ENCODE peak calls at places on chromosomes 5 and 9, in six cellular contexts. One of them, this sample, is unnamed.

GRCh38 chr9:135353935-135354334 is 125.6 kb upstream of the PPP1R26 start:
- DNase-seq in HepG2: no peak
- DNase-seq in GM12891: no peak
- DNase-seq in GM12878: no peak
- DNase-seq in K562: no peak
- DNase-seq in H1: no peak
- DNase-seq in this sample: no peak

GRCh38 chr5:113264061-113264460 is 170.7 kb downstream of the TSSK1B start:
- DNase-seq in HepG2: no peak
- DNase-seq in GM12891: no peak
- DNase-seq in GM12878: no peak
- DNase-seq in K562: no peak
- DNase-seq in H1: no peak
- DNase-seq in this sample: no peak

GRCh38 chr5:78127875-78128274 is 166.6 kb downstream of the AP3B1 start:
- DNase-seq in HepG2: no peak
- DNase-seq in GM12891: no peak
- DNase-seq in GM12878: no peak
- DNase-seq in K562: peak; percentile 5
- DNase-seq in H1: no peak
- DNase-seq in this sample: no peak

GRCh38 chr5:57538341-57538955 is 55.8 kb upstream of the ACTBL2 start:
- DNase-seq in HepG2: no peak
- DNase-seq in GM12891: no peak
- DNase-seq in GM12878: no peak
- DNase-seq in K562: no peak
- DNase-seq in H1: no peak
- DNase-seq in this sample: no peak

GRCh38 chr5:5164158-5164557 is 24.0 kb downstream of the ADAMTS16 start:
- DNase-seq in HepG2: no peak
- DNase-seq in GM12891: no peak
- DNase-seq in GM12878: no peak
- DNase-seq in K562: no peak
- DNase-seq in H1: no peak
- DNase-seq in this sample: no peak

GRCh38 chr5:58452566-58453258 is 7.2 kb downstream of the PLK2 start:
- DNase-seq in HepG2: no peak
- DNase-seq in GM12891: no peak
- DNase-seq in GM12878: no peak
- DNase-seq in K562: no peak
- DNase-seq in H1: no peak
- DNase-seq in this sample: no peak

GRCh38 chr9:71446081-71446480 is 322.2 kb downstream of the CEMIP2 start:
- DNase-seq in HepG2: no peak
- DNase-seq in GM12891: no peak
- DNase-seq in GM12878: no peak
- DNase-seq in K562: no peak
- DNase-seq in H1: no peak
- DNase-seq in this sample: no peak

GRCh38 chr5:132437604-132438275 is 52.8 kb downstream of the IRF1 start:
- DNase-seq in HepG2: no peak
- DNase-seq in GM12891: peak; percentile 48
- DNase-seq in GM12878: no peak
- DNase-seq in K562: peak; percentile 90
- DNase-seq in H1: no peak
- DNase-seq in this sample: peak; percentile 62

GRCh38 chr5:73299017-73299630 is 126.1 kb downstream of the TMEM174 start:
- DNase-seq in HepG2: no peak
- DNase-seq in GM12891: no peak
- DNase-seq in GM12878: no peak
- DNase-seq in K562: no peak
- DNase-seq in H1: no peak
- DNase-seq in this sample: peak; percentile 39

GRCh38 chr9:4667681-4668080 is 1.4 kb upstream of the SPATA6L start:
- DNase-seq in HepG2: no peak
- DNase-seq in GM12891: no peak
- DNase-seq in GM12878: no peak
- DNase-seq in K562: no peak
- DNase-seq in H1: no peak
- DNase-seq in this sample: no peak

GRCh38 chr5:11181940-11182339 is 420.9 kb upstream of the DAP start:
- DNase-seq in HepG2: no peak
- DNase-seq in GM12891: no peak
- DNase-seq in GM12878: no peak
- DNase-seq in K562: no peak
- DNase-seq in H1: no peak
- DNase-seq in this sample: no peak

GRCh38 chr9:121686930-121687541 is 35.6 kb downstream of the DAB2IP start:
- DNase-seq in HepG2: peak; percentile 63
- DNase-seq in GM12891: peak; percentile 77
- DNase-seq in GM12878: peak; percentile 8
- DNase-seq in K562: peak; percentile 71
- DNase-seq in H1: no peak
- DNase-seq in this sample: peak; percentile 70

GRCh38 chr9:19231126-19232035 is 888 bp downstream of the DENND4C start:
- DNase-seq in HepG2: no peak
- DNase-seq in GM12891: peak; percentile 20
- DNase-seq in GM12878: no peak
- DNase-seq in K562: peak; percentile 33
- DNase-seq in H1: no peak
- DNase-seq in this sample: peak; percentile 16

DNA sequence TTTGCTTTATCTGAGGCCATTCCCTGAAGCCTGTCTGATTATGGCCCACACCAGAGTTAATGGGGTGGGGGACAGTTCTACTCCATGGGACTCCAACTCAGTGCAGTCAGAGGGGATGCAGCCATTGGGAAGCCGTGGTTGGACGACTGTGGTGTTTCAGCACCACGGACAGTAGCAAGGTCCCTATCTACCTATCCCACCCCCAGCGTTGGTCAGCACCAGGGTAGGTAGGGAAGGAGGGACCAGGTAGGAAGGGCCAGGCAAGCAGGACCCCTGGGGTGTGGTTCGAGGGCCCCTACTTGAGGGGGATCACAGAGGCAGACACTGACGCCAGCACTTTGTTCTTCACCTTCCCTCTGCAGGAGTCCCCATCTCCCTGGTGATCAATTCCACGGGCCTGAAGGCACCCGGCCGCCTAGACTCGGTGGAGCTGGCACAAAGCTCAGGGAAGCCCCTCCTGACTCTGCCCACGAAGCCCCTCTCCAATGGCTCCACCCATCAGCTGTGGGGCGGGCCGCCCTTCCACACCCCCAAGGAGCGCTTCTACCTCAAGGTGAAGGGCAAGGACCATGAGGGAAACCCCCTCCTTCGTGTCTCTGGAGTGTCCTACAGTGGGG is 33.2 kb downstream of the HMCN2 start:
- DNase-seq in HepG2: peak; percentile 6
- DNase-seq in GM12891: no peak
- DNase-seq in GM12878: no peak
- DNase-seq in K562: peak; percentile 46
- DNase-seq in H1: no peak
- DNase-seq in this sample: no peak
- TF ChIP-seq TAF1 in HepG2: no peak
- TF ChIP-seq TAF1 in GM12891: no peak
- TF ChIP-seq TAF1 in GM12878: no peak
- TF ChIP-seq TAF1 in K562: no peak
- TF ChIP-seq TAF1 in H1: no peak
- TF ChIP-seq TAF1 in this sample: no peak

GRCh38 chr5:61916621-61917620 is 389.1 kb upstream of the KIF2A start:
- DNase-seq in HepG2: no peak
- DNase-seq in GM12891: no peak
- DNase-seq in GM12878: no peak
- DNase-seq in K562: peak; percentile 12
- DNase-seq in H1: no peak
- DNase-seq in this sample: no peak
- TF ChIP-seq POLR2AphosphoS5 in HepG2: no peak
- TF ChIP-seq POLR2AphosphoS5 in GM12891: no peak
- TF ChIP-seq POLR2AphosphoS5 in GM12878: no peak
- TF ChIP-seq POLR2AphosphoS5 in K562: no peak
- TF ChIP-seq POLR2AphosphoS5 in H1: no peak
- TF ChIP-seq POLR2AphosphoS5 in this sample: no peak

GRCh38 chr5:179858586-179859427 is at the start of gene MRNIP:
- DNase-seq in HepG2: peak; percentile 90
- DNase-seq in GM12891: peak; percentile 94
- DNase-seq in GM12878: peak; percentile 79
- DNase-seq in K562: peak; percentile 98
- DNase-seq in H1: peak; percentile 74
- DNase-seq in this sample: peak; percentile 92
- TF ChIP-seq POLR2A in HepG2: peak; percentile 80
- TF ChIP-seq POLR2A in GM12891: no peak
- TF ChIP-seq POLR2A in GM12878: peak; percentile 83
- TF ChIP-seq POLR2A in K562: peak; percentile 86
- TF ChIP-seq POLR2A in H1: no peak
- TF ChIP-seq POLR2A in this sample: peak; percentile 75

GRCh38 chr9:128142061-128142460 is 7.2 kb upstream of the LCN2 start:
- DNase-seq in HepG2: no peak
- DNase-seq in GM12891: no peak
- DNase-seq in GM12878: no peak
- DNase-seq in K562: no peak
- DNase-seq in H1: no peak
- DNase-seq in this sample: no peak

GRCh38 chr9:128143409-128144238 is 5.6 kb upstream of the LCN2 start:
- DNase-seq in HepG2: no peak
- DNase-seq in GM12891: no peak
- DNase-seq in GM12878: no peak
- DNase-seq in K562: no peak
- DNase-seq in H1: no peak
- DNase-seq in this sample: no peak

GRCh38 chr9:128139621-128140020 is 9.6 kb upstream of the LCN2 start:
- DNase-seq in HepG2: no peak
- DNase-seq in GM12891: no peak
- DNase-seq in GM12878: no peak
- DNase-seq in K562: no peak
- DNase-seq in H1: no peak
- DNase-seq in this sample: no peak

GRCh38 chr9:128142596-128142995 is 6.7 kb upstream of the LCN2 start:
- DNase-seq in HepG2: no peak
- DNase-seq in GM12891: no peak
- DNase-seq in GM12878: no peak
- DNase-seq in K562: no peak
- DNase-seq in H1: no peak
- DNase-seq in this sample: peak; percentile 12

GRCh38 chr9:128141604-128142003 is 7.6 kb upstream of the LCN2 start:
- DNase-seq in HepG2: no peak
- DNase-seq in GM12891: no peak
- DNase-seq in GM12878: no peak
- DNase-seq in K562: no peak
- DNase-seq in H1: no peak
- DNase-seq in this sample: peak; percentile 5
- TF ChIP-seq TAF1 in HepG2: no peak
- TF ChIP-seq TAF1 in GM12891: no peak
- TF ChIP-seq TAF1 in GM12878: no peak
- TF ChIP-seq TAF1 in K562: no peak
- TF ChIP-seq TAF1 in H1: no peak
- TF ChIP-seq TAF1 in this sample: no peak

GRCh38 chr9:100489836-100490235 is 16.9 kb downstream of the TMEFF1 start:
- DNase-seq in HepG2: no peak
- DNase-seq in GM12891: no peak
- DNase-seq in GM12878: no peak
- DNase-seq in K562: no peak
- DNase-seq in H1: no peak
- DNase-seq in this sample: no peak
- TF ChIP-seq POLR2AphosphoS5 in HepG2: no peak
- TF ChIP-seq POLR2AphosphoS5 in GM12891: no peak
- TF ChIP-seq POLR2AphosphoS5 in GM12878: no peak
- TF ChIP-seq POLR2AphosphoS5 in K562: no peak
- TF ChIP-seq POLR2AphosphoS5 in H1: no peak
- TF ChIP-seq POLR2AphosphoS5 in this sample: no peak

GRCh38 chr5:40829748-40830305 is 5.2 kb downstream of the RPL37 start:
- DNase-seq in HepG2: no peak
- DNase-seq in GM12891: no peak
- DNase-seq in GM12878: no peak
- DNase-seq in K562: no peak
- DNase-seq in H1: no peak
- DNase-seq in this sample: no peak
- TF ChIP-seq POLR2A in HepG2: no peak
- TF ChIP-seq POLR2A in GM12891: no peak
- TF ChIP-seq POLR2A in GM12878: no peak
- TF ChIP-seq POLR2A in K562: no peak
- TF ChIP-seq POLR2A in H1: peak; percentile 17
- TF ChIP-seq POLR2A in this sample: no peak

GRCh38 chr5:119321569-119322311 is 34.1 kb upstream of the TNFAIP8 start:
- DNase-seq in HepG2: no peak
- DNase-seq in GM12891: no peak
- DNase-seq in GM12878: no peak
- DNase-seq in K562: peak; percentile 91
- DNase-seq in H1: no peak
- DNase-seq in this sample: no peak
- TF ChIP-seq TAF1 in HepG2: no peak
- TF ChIP-seq TAF1 in GM12891: no peak
- TF ChIP-seq TAF1 in GM12878: no peak
- TF ChIP-seq TAF1 in K562: peak; percentile 52
- TF ChIP-seq TAF1 in H1: no peak
- TF ChIP-seq TAF1 in this sample: no peak

DNA sequence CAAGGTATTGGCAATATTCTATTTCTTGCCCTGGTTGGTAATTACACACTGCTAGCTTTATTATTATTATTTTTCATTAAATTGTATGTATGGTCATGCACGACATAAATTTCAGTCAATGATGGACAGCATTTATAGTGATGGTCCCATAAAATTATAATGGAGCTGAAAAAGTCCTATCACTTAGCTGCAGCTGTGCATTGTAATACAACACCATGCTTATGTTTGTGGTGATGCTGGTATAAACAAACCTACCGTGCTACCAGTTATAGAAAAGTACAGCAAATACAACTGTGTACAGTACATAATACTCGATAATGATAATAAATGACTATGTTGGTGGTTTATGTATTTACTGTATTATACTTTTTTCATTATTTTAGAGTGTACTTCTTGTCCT is 65.5 kb downstream of the NR3C1 start:
- DNase-seq in HepG2: no peak
- DNase-seq in GM12891: no peak
- DNase-seq in GM12878: no peak
- DNase-seq in K562: no peak
- DNase-seq in H1: no peak
- DNase-seq in this sample: no peak
- TF ChIP-seq POLR2AphosphoS5 in HepG2: no peak
- TF ChIP-seq POLR2AphosphoS5 in GM12891: no peak
- TF ChIP-seq POLR2AphosphoS5 in GM12878: no peak
- TF ChIP-seq POLR2AphosphoS5 in K562: no peak
- TF ChIP-seq POLR2AphosphoS5 in H1: no peak
- TF ChIP-seq POLR2AphosphoS5 in this sample: no peak

DNA sequence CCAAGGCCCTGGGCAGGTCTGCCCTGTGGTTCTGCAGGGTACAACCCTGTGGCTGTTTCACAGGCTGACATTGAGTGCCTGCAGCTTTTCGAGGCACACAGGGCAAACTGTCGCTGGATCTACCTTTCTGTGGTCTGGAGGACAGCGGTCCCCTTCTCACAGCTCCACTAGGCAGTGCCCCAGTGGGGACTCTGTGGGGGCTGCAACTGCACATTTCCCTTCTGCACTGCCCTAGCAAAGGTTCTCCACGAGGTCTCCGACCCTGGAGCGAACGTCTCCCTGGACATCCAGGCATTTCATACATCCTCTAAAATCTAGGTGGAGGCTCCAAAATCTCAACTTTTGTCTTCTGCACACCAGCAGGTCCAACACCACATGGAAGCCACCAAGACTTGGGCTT is 1645.2 kb upstream of the CDH6 start:
- DNase-seq in HepG2: no peak
- DNase-seq in GM12891: no peak
- DNase-seq in GM12878: no peak
- DNase-seq in K562: no peak
- DNase-seq in H1: no peak
- DNase-seq in this sample: no peak
- TF ChIP-seq POLR2A in HepG2: no peak
- TF ChIP-seq POLR2A in GM12891: no peak
- TF ChIP-seq POLR2A in GM12878: no peak
- TF ChIP-seq POLR2A in K562: no peak
- TF ChIP-seq POLR2A in H1: no peak
- TF ChIP-seq POLR2A in this sample: no peak

This sample was measured in GM12892.